ENCODE peak calls at places on chromosomes 11 and 22, in six cellular contexts. One of them, this sample, is unnamed.

GRCh38 chr11:67194096-67194495 is 72.2 kb upstream of the GRK2 start:
- DNase-seq in right atrium auricular region: no peak
- DNase-seq in A549: no peak
- DNase-seq in sigmoid colon: no peak
- DNase-seq in left ventricle myocardium inferior: no peak
- DNase-seq in thoracic aorta: no peak
- DNase-seq in this sample: no peak

GRCh38 chr22:39839917-39840510 is 53.5 kb downstream of the ENTHD1 start:
- DNase-seq in right atrium auricular region: no peak
- DNase-seq in A549: no peak
- DNase-seq in sigmoid colon: no peak
- DNase-seq in left ventricle myocardium inferior: no peak
- DNase-seq in thoracic aorta: no peak
- DNase-seq in this sample: no peak

GRCh38 chr22:46022881-46023512 is 46.0 kb upstream of the WNT7B start:
- DNase-seq in right atrium auricular region: no peak
- DNase-seq in A549: no peak
- DNase-seq in sigmoid colon: peak; percentile 50
- DNase-seq in left ventricle myocardium inferior: no peak
- DNase-seq in thoracic aorta: no peak
- DNase-seq in this sample: no peak

GRCh38 chr11:77370217-77370616 is 68.7 kb upstream of the GDPD4 start:
- DNase-seq in right atrium auricular region: no peak
- DNase-seq in A549: peak; percentile 6
- DNase-seq in sigmoid colon: no peak
- DNase-seq in left ventricle myocardium inferior: no peak
- DNase-seq in thoracic aorta: no peak
- DNase-seq in this sample: no peak

GRCh38 chr11:872799-873198 is 30.1 kb downstream of the TSPAN4 start:
- DNase-seq in right atrium auricular region: no peak
- DNase-seq in A549: no peak
- DNase-seq in sigmoid colon: no peak
- DNase-seq in left ventricle myocardium inferior: no peak
- DNase-seq in thoracic aorta: no peak
- DNase-seq in this sample: no peak

GRCh38 chr11:121067453-121067852 is 33.6 kb upstream of the TECTA start:
- DNase-seq in right atrium auricular region: no peak
- DNase-seq in A549: no peak
- DNase-seq in sigmoid colon: no peak
- DNase-seq in left ventricle myocardium inferior: no peak
- DNase-seq in thoracic aorta: no peak
- DNase-seq in this sample: no peak

GRCh38 chr22:46352691-46353386 is 17.3 kb downstream of the TRMU start:
- DNase-seq in right atrium auricular region: peak; percentile 67
- DNase-seq in A549: peak; percentile 32
- DNase-seq in sigmoid colon: no peak
- DNase-seq in left ventricle myocardium inferior: peak; percentile 73
- DNase-seq in thoracic aorta: no peak
- DNase-seq in this sample: peak; percentile 88

GRCh38 chr11:4606231-4607015 is 1.6 kb downstream of the TRIM68 start:
- DNase-seq in right atrium auricular region: no peak
- DNase-seq in A549: no peak
- DNase-seq in sigmoid colon: no peak
- DNase-seq in left ventricle myocardium inferior: no peak
- DNase-seq in thoracic aorta: no peak
- DNase-seq in this sample: no peak

GRCh38 chr11:3197044-3197715 is 21.4 kb downstream of the MRGPRG start:
- DNase-seq in right atrium auricular region: no peak
- DNase-seq in A549: no peak
- DNase-seq in sigmoid colon: no peak
- DNase-seq in left ventricle myocardium inferior: no peak
- DNase-seq in thoracic aorta: no peak
- DNase-seq in this sample: no peak

GRCh38 chr11:88303037-88303436 is 34.5 kb downstream of the CTSC start:
- DNase-seq in right atrium auricular region: no peak
- DNase-seq in A549: no peak
- DNase-seq in sigmoid colon: no peak
- DNase-seq in left ventricle myocardium inferior: no peak
- DNase-seq in thoracic aorta: no peak
- DNase-seq in this sample: no peak

GRCh38 chr11:7593476-7593875 is 79.7 kb downstream of the PPFIBP2 start:
- DNase-seq in right atrium auricular region: no peak
- DNase-seq in A549: no peak
- DNase-seq in sigmoid colon: no peak
- DNase-seq in left ventricle myocardium inferior: no peak
- DNase-seq in thoracic aorta: no peak
- DNase-seq in this sample: no peak

GRCh38 chr11:100980156-100980555 is 149.5 kb downstream of the PGR start:
- DNase-seq in right atrium auricular region: no peak
- DNase-seq in A549: peak; percentile 1
- DNase-seq in sigmoid colon: no peak
- DNase-seq in left ventricle myocardium inferior: no peak
- DNase-seq in thoracic aorta: no peak
- DNase-seq in this sample: no peak

GRCh38 chr11:16338397-16338796 is 17.9 kb downstream of the SOX6 start:
- DNase-seq in right atrium auricular region: no peak
- DNase-seq in A549: no peak
- DNase-seq in sigmoid colon: no peak
- DNase-seq in left ventricle myocardium inferior: no peak
- DNase-seq in thoracic aorta: no peak
- DNase-seq in this sample: no peak

GRCh38 chr11:99979052-99979451 is 708.0 kb upstream of the ARHGAP42 start:
- DNase-seq in right atrium auricular region: no peak
- DNase-seq in A549: no peak
- DNase-seq in sigmoid colon: no peak
- DNase-seq in left ventricle myocardium inferior: no peak
- DNase-seq in thoracic aorta: no peak
- DNase-seq in this sample: no peak

GRCh38 chr11:13184295-13184794 is 93.2 kb upstream of the BMAL1 start:
- DNase-seq in right atrium auricular region: no peak
- DNase-seq in A549: no peak
- DNase-seq in sigmoid colon: no peak
- DNase-seq in left ventricle myocardium inferior: no peak
- DNase-seq in thoracic aorta: no peak
- DNase-seq in this sample: no peak

GRCh38 chr11:108551653-108552462 is 41.7 kb downstream of the EXPH5 start:
- DNase-seq in right atrium auricular region: no peak
- DNase-seq in A549: no peak
- DNase-seq in sigmoid colon: no peak
- DNase-seq in left ventricle myocardium inferior: no peak
- DNase-seq in thoracic aorta: no peak
- DNase-seq in this sample: no peak

GRCh38 chr11:1149545-1149944 is 8.2 kb upstream of the MUC5AC start:
- DNase-seq in right atrium auricular region: peak; percentile 50
- DNase-seq in A549: no peak
- DNase-seq in sigmoid colon: no peak
- DNase-seq in left ventricle myocardium inferior: no peak
- DNase-seq in thoracic aorta: no peak
- DNase-seq in this sample: no peak

GRCh38 chr11:117875397-117876048 is 935 bp downstream of the FXYD6 start:
- DNase-seq in right atrium auricular region: no peak
- DNase-seq in A549: no peak
- DNase-seq in sigmoid colon: peak; percentile 86
- DNase-seq in left ventricle myocardium inferior: peak; percentile 45
- DNase-seq in thoracic aorta: no peak
- DNase-seq in this sample: no peak

GRCh38 chr22:29277927-29278326 is 9.9 kb downstream of the EWSR1 start:
- DNase-seq in right atrium auricular region: no peak
- DNase-seq in A549: no peak
- DNase-seq in sigmoid colon: no peak
- DNase-seq in left ventricle myocardium inferior: no peak
- DNase-seq in thoracic aorta: no peak
- DNase-seq in this sample: no peak

GRCh38 chr11:18236664-18237356 is at the start of gene SAA4:
- DNase-seq in right atrium auricular region: no peak
- DNase-seq in A549: no peak
- DNase-seq in sigmoid colon: no peak
- DNase-seq in left ventricle myocardium inferior: no peak
- DNase-seq in thoracic aorta: no peak
- DNase-seq in this sample: no peak

GRCh38 chr11:31445621-31446020 is 63.8 kb downstream of the IMMP1L start:
- DNase-seq in right atrium auricular region: no peak
- DNase-seq in A549: no peak
- DNase-seq in sigmoid colon: no peak
- DNase-seq in left ventricle myocardium inferior: no peak
- DNase-seq in thoracic aorta: no peak
- DNase-seq in this sample: no peak

GRCh38 chr11:586376-587316 is 10.4 kb downstream of the PHRF1 start:
- DNase-seq in right atrium auricular region: no peak
- DNase-seq in A549: no peak
- DNase-seq in sigmoid colon: no peak
- DNase-seq in left ventricle myocardium inferior: no peak
- DNase-seq in thoracic aorta: no peak
- DNase-seq in this sample: no peak

GRCh38 chr22:36221799-36222751 is 17.3 kb downstream of the APOL2 start:
- DNase-seq in right atrium auricular region: no peak
- DNase-seq in A549: peak; percentile 19
- DNase-seq in sigmoid colon: no peak
- DNase-seq in left ventricle myocardium inferior: no peak
- DNase-seq in thoracic aorta: no peak
- DNase-seq in this sample: no peak

GRCh38 chr22:47591709-47592108 is 829.3 kb downstream of the TBC1D22A start:
- DNase-seq in right atrium auricular region: no peak
- DNase-seq in A549: no peak
- DNase-seq in sigmoid colon: peak; percentile 24
- DNase-seq in left ventricle myocardium inferior: no peak
- DNase-seq in thoracic aorta: no peak
- DNase-seq in this sample: no peak

GRCh38 chr11:124951341-124951740 is 2.7 kb upstream of the CCDC15 start:
- DNase-seq in right atrium auricular region: no peak
- DNase-seq in A549: no peak
- DNase-seq in sigmoid colon: no peak
- DNase-seq in left ventricle myocardium inferior: no peak
- DNase-seq in thoracic aorta: no peak
- DNase-seq in this sample: no peak

GRCh38 chr22:45503071-45503815 is 560 bp downstream of the FBLN1 start:
- DNase-seq in right atrium auricular region: no peak
- DNase-seq in A549: no peak
- DNase-seq in sigmoid colon: no peak
- DNase-seq in left ventricle myocardium inferior: no peak
- DNase-seq in thoracic aorta: no peak
- DNase-seq in this sample: no peak

GRCh38 chr22:38305481-38306448 is 11.5 kb downstream of the CSNK1E start:
- DNase-seq in right atrium auricular region: no peak
- DNase-seq in A549: no peak
- DNase-seq in sigmoid colon: no peak
- DNase-seq in left ventricle myocardium inferior: no peak
- DNase-seq in thoracic aorta: no peak
- DNase-seq in this sample: no peak

GRCh38 chr11:16126361-16126760 is 230.0 kb downstream of the SOX6 start:
- DNase-seq in right atrium auricular region: no peak
- DNase-seq in A549: no peak
- DNase-seq in sigmoid colon: no peak
- DNase-seq in left ventricle myocardium inferior: no peak
- DNase-seq in thoracic aorta: no peak
- DNase-seq in this sample: no peak

GRCh38 chr11:65852508-65853248 is 5.3 kb downstream of the CFL1 start:
- DNase-seq in right atrium auricular region: no peak
- DNase-seq in A549: no peak
- DNase-seq in sigmoid colon: peak; percentile 61
- DNase-seq in left ventricle myocardium inferior: no peak
- DNase-seq in thoracic aorta: no peak
- DNase-seq in this sample: no peak

GRCh38 chr11:65849771-65850216 is 8.2 kb downstream of the CFL1 start:
- DNase-seq in right atrium auricular region: no peak
- DNase-seq in A549: no peak
- DNase-seq in sigmoid colon: no peak
- DNase-seq in left ventricle myocardium inferior: no peak
- DNase-seq in thoracic aorta: no peak
- DNase-seq in this sample: no peak

GRCh38 chr11:65850217-65851082 is 7.5 kb downstream of the CFL1 start:
- DNase-seq in right atrium auricular region: no peak
- DNase-seq in A549: no peak
- DNase-seq in sigmoid colon: peak; percentile 62
- DNase-seq in left ventricle myocardium inferior: no peak
- DNase-seq in thoracic aorta: no peak
- DNase-seq in this sample: no peak

GRCh38 chr11:65851811-65852507 is 6.0 kb downstream of the CFL1 start:
- DNase-seq in right atrium auricular region: no peak
- DNase-seq in A549: no peak
- DNase-seq in sigmoid colon: peak; percentile 50
- DNase-seq in left ventricle myocardium inferior: no peak
- DNase-seq in thoracic aorta: no peak
- DNase-seq in this sample: no peak

GRCh38 chr11:65851083-65851579 is 6.8 kb downstream of the CFL1 start:
- DNase-seq in right atrium auricular region: no peak
- DNase-seq in A549: no peak
- DNase-seq in sigmoid colon: no peak
- DNase-seq in left ventricle myocardium inferior: no peak
- DNase-seq in thoracic aorta: no peak
- DNase-seq in this sample: no peak
- TF ChIP-seq CTCF in right atrium auricular region: no peak
- TF ChIP-seq CTCF in A549: peak; percentile 35
- TF ChIP-seq CTCF in sigmoid colon: no peak
- TF ChIP-seq CTCF in left ventricle myocardium inferior: peak; percentile 26
- TF ChIP-seq CTCF in thoracic aorta: peak; percentile 24
- TF ChIP-seq CTCF in this sample: peak; percentile 34

GRCh38 chr22:42648368-42649260 is 578 bp downstream of the CYB5R3 start:
- DNase-seq in right atrium auricular region: no peak
- DNase-seq in A549: peak; percentile 54
- DNase-seq in sigmoid colon: no peak
- DNase-seq in left ventricle myocardium inferior: peak; percentile 74
- DNase-seq in thoracic aorta: no peak
- DNase-seq in this sample: peak; percentile 44
- H3K4me1 ChIP-seq in right atrium auricular region: no peaks in the 10 kb centered on the region
- H3K4me1 ChIP-seq in A549: peaks cover 37% of the 10 kb centered on the region
- H3K4me1 ChIP-seq in sigmoid colon: peaks cover 57% of the 10 kb centered on the region
- H3K4me1 ChIP-seq in left ventricle myocardium inferior: peaks cover 59% of the 10 kb centered on the region
- H3K4me1 ChIP-seq in thoracic aorta: peaks cover 52% of the 10 kb centered on the region
- H3K4me1 ChIP-seq in this sample: peaks cover 53% of the 10 kb centered on the region

GRCh38 chr22:48802576-48802975 is 1025.1 kb downstream of the BRD1 start:
- DNase-seq in right atrium auricular region: no peak
- DNase-seq in A549: no peak
- DNase-seq in sigmoid colon: no peak
- DNase-seq in left ventricle myocardium inferior: no peak
- DNase-seq in thoracic aorta: no peak
- DNase-seq in this sample: no peak
- H3K4me3 ChIP-seq in right atrium auricular region: no peak overlapping the region
- H3K4me3 ChIP-seq in A549: no peak overlapping the region
- H3K4me3 ChIP-seq in sigmoid colon: no peak overlapping the region
- H3K4me3 ChIP-seq in left ventricle myocardium inferior: no peak overlapping the region
- H3K4me3 ChIP-seq in thoracic aorta: no peak overlapping the region
- H3K4me3 ChIP-seq in this sample: no peak overlapping the region

DNA sequence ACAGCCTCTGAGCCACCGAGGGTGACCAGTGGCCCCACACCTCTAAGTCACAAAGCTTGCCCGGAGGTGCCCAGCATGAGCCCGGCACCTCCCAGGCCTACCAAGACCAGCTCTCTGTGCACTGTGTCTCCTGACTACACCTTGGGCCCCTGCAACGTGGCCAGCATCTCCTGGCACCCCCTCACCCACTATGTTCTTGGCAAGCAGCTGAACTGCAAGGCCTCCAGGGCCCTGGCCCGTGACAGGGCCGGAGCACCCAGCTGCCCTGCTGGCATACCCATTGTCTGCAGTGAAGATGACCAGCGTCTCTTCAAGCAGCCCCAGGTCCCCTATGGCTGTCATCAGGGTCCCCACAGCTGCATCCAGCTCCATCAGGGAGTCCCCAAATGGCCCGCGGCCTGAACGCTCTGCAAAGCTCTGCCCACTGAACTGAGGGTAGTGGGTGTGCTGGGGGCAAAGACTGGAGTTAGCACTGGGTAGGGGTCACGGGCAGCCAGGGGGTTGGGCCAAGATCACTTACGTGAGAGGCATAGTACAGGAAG is 1.6 kb downstream of the ARSA start:
- DNase-seq in right atrium auricular region: no peak
- DNase-seq in A549: no peak
- DNase-seq in sigmoid colon: peak; percentile 59
- DNase-seq in left ventricle myocardium inferior: no peak
- DNase-seq in thoracic aorta: no peak
- DNase-seq in this sample: no peak
- TF ChIP-seq CTCF in right atrium auricular region: no peak
- TF ChIP-seq CTCF in A549: no peak
- TF ChIP-seq CTCF in sigmoid colon: no peak
- TF ChIP-seq CTCF in left ventricle myocardium inferior: no peak
- TF ChIP-seq CTCF in thoracic aorta: no peak
- TF ChIP-seq CTCF in this sample: no peak